ENCODE peak calls at places on chromosomes 11 and 22, in seven cellular contexts. One of them, this sample, is unnamed.

GRCh38 chr11:28384418-28384817 is 276.2 kb downstream of the METTL15 start:
- DNase-seq in NCI-H774: no peak
- DNase-seq in activated CD8-positive, alpha-beta memory T cell treated with anti-CD3 and anti-CD28 coated beads for 4 hours: no peak
- DNase-seq in Caco-2: no peak
- DNase-seq in NCI-H1436: no peak
- DNase-seq in LHCN-M2: peak
- DNase-seq in ELF-1: no peak
- DNase-seq in this sample: no peak

GRCh38 chr11:115499891-115500290 is 4.3 kb downstream of the CADM1 start:
- DNase-seq in Caco-2: no peak
- DNase-seq in NCI-H1436: no peak
- DNase-seq in LHCN-M2: no peak
- DNase-seq in activated CD8-positive, alpha-beta memory T cell treated with anti-CD3 and anti-CD28 coated beads for 4 hours: no peak
- DNase-seq in NCI-H774: no peak
- DNase-seq in ELF-1: no peak
- DNase-seq in this sample: no peak

GRCh38 chr11:116640641-116641402 is 132.0 kb downstream of the BUD13 start:
- DNase-seq in LHCN-M2: no peak
- DNase-seq in NCI-H774: no peak
- DNase-seq in ELF-1: no peak
- DNase-seq in activated CD8-positive, alpha-beta memory T cell treated with anti-CD3 and anti-CD28 coated beads for 4 hours: no peak
- DNase-seq in NCI-H1436: no peak
- DNase-seq in Caco-2: no peak
- DNase-seq in this sample: no peak

GRCh38 chr11:114799524-114799923 is 121.2 kb downstream of the NXPE2 start:
- DNase-seq in LHCN-M2: no peak
- DNase-seq in Caco-2: no peak
- DNase-seq in activated CD8-positive, alpha-beta memory T cell treated with anti-CD3 and anti-CD28 coated beads for 4 hours: no peak
- DNase-seq in ELF-1: peak
- DNase-seq in NCI-H774: no peak
- DNase-seq in NCI-H1436: no peak
- DNase-seq in this sample: no peak

GRCh38 chr11:84289381-84289906 is 1003.3 kb upstream of the CCDC90B start:
- DNase-seq in LHCN-M2: peak
- DNase-seq in NCI-H774: no peak
- DNase-seq in activated CD8-positive, alpha-beta memory T cell treated with anti-CD3 and anti-CD28 coated beads for 4 hours: no peak
- DNase-seq in NCI-H1436: no peak
- DNase-seq in ELF-1: no peak
- DNase-seq in Caco-2: no peak
- DNase-seq in this sample: no peak

GRCh38 chr11:15471028-15471708 is 356.4 kb downstream of the INSC start:
- DNase-seq in NCI-H1436: peak
- DNase-seq in activated CD8-positive, alpha-beta memory T cell treated with anti-CD3 and anti-CD28 coated beads for 4 hours: no peak
- DNase-seq in Caco-2: no peak
- DNase-seq in ELF-1: no peak
- DNase-seq in LHCN-M2: no peak
- DNase-seq in NCI-H774: peak
- DNase-seq in this sample: no peak

GRCh38 chr22:17057959-17058814 is 26.6 kb upstream of the IL17RA start:
- DNase-seq in LHCN-M2: peak
- DNase-seq in NCI-H1436: peak
- DNase-seq in NCI-H774: peak
- DNase-seq in Caco-2: peak
- DNase-seq in activated CD8-positive, alpha-beta memory T cell treated with anti-CD3 and anti-CD28 coated beads for 4 hours: no peak
- DNase-seq in ELF-1: peak
- DNase-seq in this sample: peak

GRCh38 chr22:25448435-25449051 is 115.9 kb upstream of the GRK3 start:
- DNase-seq in activated CD8-positive, alpha-beta memory T cell treated with anti-CD3 and anti-CD28 coated beads for 4 hours: no peak
- DNase-seq in ELF-1: peak
- DNase-seq in NCI-H1436: no peak
- DNase-seq in LHCN-M2: no peak
- DNase-seq in Caco-2: no peak
- DNase-seq in NCI-H774: no peak
- DNase-seq in this sample: no peak

GRCh38 chr11:82899957-82900276 is 313 bp downstream of the PRCP start:
- DNase-seq in NCI-H774: no peak
- DNase-seq in ELF-1: no peak
- DNase-seq in activated CD8-positive, alpha-beta memory T cell treated with anti-CD3 and anti-CD28 coated beads for 4 hours: no peak
- DNase-seq in Caco-2: no peak
- DNase-seq in LHCN-M2: no peak
- DNase-seq in NCI-H1436: no peak
- DNase-seq in this sample: no peak